ENCODE peak calls at places on chromosomes 1 and 21, in seven cellular contexts. One of them, this sample, is unnamed.
A peak's percentile ranks its signal among the peaks of the same experiment; 100 is the strongest.

GRCh38 chr1:32339363-32339978 is 3.4 kb upstream of the MARCKSL1 start:
- DNase-seq in HCT116: no peak
- DNase-seq in SK-N-SH: no peak
- DNase-seq in GM12878: no peak
- DNase-seq in HepG2: no peak
- DNase-seq in K562: peak; percentile 47
- DNase-seq in H1: no peak
- DNase-seq in this sample: no peak

GRCh38 chr1:169576241-169576933 is 9.9 kb downstream of the F5 start:
- DNase-seq in H1: no peak
- DNase-seq in K562: no peak
- DNase-seq in SK-N-SH: no peak
- DNase-seq in GM12878: no peak
- DNase-seq in HepG2: peak; percentile 69
- DNase-seq in HCT116: no peak
- DNase-seq in this sample: no peak

GRCh38 chr1:147109041-147109440 is 63.2 kb downstream of the PRKAB2 start:
- DNase-seq in HepG2: no peak
- DNase-seq in HCT116: no peak
- DNase-seq in K562: no peak
- DNase-seq in GM12878: peak; percentile 2
- DNase-seq in SK-N-SH: no peak
- DNase-seq in H1: no peak
- DNase-seq in this sample: no peak

GRCh38 chr1:85200870-85201339 is at the start of gene SYDE2:
- DNase-seq in H1: peak; percentile 46
- DNase-seq in HepG2: peak; percentile 67
- DNase-seq in HCT116: no peak
- DNase-seq in GM12878: no peak
- DNase-seq in SK-N-SH: peak; percentile 74
- DNase-seq in K562: peak; percentile 92
- DNase-seq in this sample: peak; percentile 70

GRCh38 chr1:67785847-67786753 is 47.2 kb downstream of the GNG12 start:
- DNase-seq in K562: no peak
- DNase-seq in SK-N-SH: no peak
- DNase-seq in HepG2: no peak
- DNase-seq in GM12878: no peak
- DNase-seq in HCT116: no peak
- DNase-seq in H1: no peak
- DNase-seq in this sample: no peak

GRCh38 chr1:48105167-48105566 is 108.0 kb upstream of the TRABD2B start:
- DNase-seq in H1: no peak
- DNase-seq in SK-N-SH: no peak
- DNase-seq in HepG2: no peak
- DNase-seq in HCT116: no peak
- DNase-seq in K562: no peak
- DNase-seq in GM12878: no peak
- DNase-seq in this sample: peak; percentile 18

GRCh38 chr1:20717452-20718342 is at the start of gene KIF17:
- DNase-seq in HCT116: no peak
- DNase-seq in H1: no peak
- DNase-seq in SK-N-SH: peak; percentile 93
- DNase-seq in K562: peak; percentile 87
- DNase-seq in GM12878: no peak
- DNase-seq in HepG2: no peak
- DNase-seq in this sample: peak; percentile 74

GRCh38 chr21:42505090-42505726 is 8.4 kb upstream of the SLC37A1 start:
- DNase-seq in GM12878: peak; percentile 72
- DNase-seq in H1: no peak
- DNase-seq in K562: no peak
- DNase-seq in SK-N-SH: no peak
- DNase-seq in HepG2: no peak
- DNase-seq in HCT116: no peak
- DNase-seq in this sample: no peak

GRCh38 chr1:111723091-111723806 is 15.9 kb downstream of the INKA2 start:
- DNase-seq in HCT116: no peak
- DNase-seq in HepG2: no peak
- DNase-seq in GM12878: no peak
- DNase-seq in H1: no peak
- DNase-seq in SK-N-SH: no peak
- DNase-seq in K562: no peak
- DNase-seq in this sample: no peak

GRCh38 chr1:241697640-241698018 is 45.5 kb downstream of the WDR64 start:
- DNase-seq in HepG2: no peak
- DNase-seq in SK-N-SH: no peak
- DNase-seq in H1: no peak
- DNase-seq in HCT116: no peak
- DNase-seq in K562: no peak
- DNase-seq in GM12878: no peak
- DNase-seq in this sample: no peak

GRCh38 chr1:241702436-241702835 is 50.4 kb downstream of the WDR64 start:
- DNase-seq in H1: no peak
- DNase-seq in HepG2: no peak
- DNase-seq in HCT116: no peak
- DNase-seq in GM12878: no peak
- DNase-seq in SK-N-SH: no peak
- DNase-seq in K562: no peak
- DNase-seq in this sample: no peak

GRCh38 chr1:241703001-241703400 is 50.9 kb downstream of the WDR64 start:
- DNase-seq in H1: no peak
- DNase-seq in HepG2: no peak
- DNase-seq in GM12878: no peak
- DNase-seq in SK-N-SH: no peak
- DNase-seq in HCT116: no peak
- DNase-seq in K562: no peak
- DNase-seq in this sample: no peak

GRCh38 chr1:241698177-241698576 is 46.1 kb downstream of the WDR64 start:
- DNase-seq in HepG2: no peak
- DNase-seq in GM12878: no peak
- DNase-seq in H1: no peak
- DNase-seq in HCT116: no peak
- DNase-seq in SK-N-SH: no peak
- DNase-seq in K562: peak; percentile 77
- DNase-seq in this sample: no peak

GRCh38 chr1:241701483-241702290 is 49.6 kb downstream of the WDR64 start:
- DNase-seq in GM12878: no peak
- DNase-seq in H1: no peak
- DNase-seq in SK-N-SH: no peak
- DNase-seq in K562: peak; percentile 33
- DNase-seq in HepG2: no peak
- DNase-seq in HCT116: no peak
- DNase-seq in this sample: no peak
- TF ChIP-seq JUND in GM12878: no peak
- TF ChIP-seq JUND in H1: no peak
- TF ChIP-seq JUND in SK-N-SH: no peak
- TF ChIP-seq JUND in K562: no peak
- TF ChIP-seq JUND in HepG2: no peak
- TF ChIP-seq JUND in HCT116: no peak
- TF ChIP-seq JUND in this sample: no peak

GRCh38 chr21:27129215-27129614 is 162.3 kb upstream of the ADAMTS5 start:
- DNase-seq in GM12878: no peak
- DNase-seq in H1: no peak
- DNase-seq in SK-N-SH: no peak
- DNase-seq in K562: no peak
- DNase-seq in HepG2: no peak
- DNase-seq in HCT116: no peak
- DNase-seq in this sample: no peak

GRCh38 chr21:27129694-27130093 is 162.8 kb upstream of the ADAMTS5 start:
- DNase-seq in H1: no peak
- DNase-seq in SK-N-SH: no peak
- DNase-seq in K562: no peak
- DNase-seq in HepG2: no peak
- DNase-seq in GM12878: no peak
- DNase-seq in HCT116: no peak
- DNase-seq in this sample: no peak

GRCh38 chr21:27134513-27134912 is 167.6 kb upstream of the ADAMTS5 start:
- DNase-seq in HCT116: no peak
- DNase-seq in H1: no peak
- DNase-seq in K562: no peak
- DNase-seq in SK-N-SH: peak; percentile 43
- DNase-seq in HepG2: no peak
- DNase-seq in GM12878: no peak
- DNase-seq in this sample: peak; percentile 35

GRCh38 chr21:27130152-27130551 is 163.3 kb upstream of the ADAMTS5 start:
- DNase-seq in HepG2: no peak
- DNase-seq in K562: no peak
- DNase-seq in GM12878: no peak
- DNase-seq in H1: no peak
- DNase-seq in HCT116: no peak
- DNase-seq in SK-N-SH: no peak
- DNase-seq in this sample: no peak

DNA sequence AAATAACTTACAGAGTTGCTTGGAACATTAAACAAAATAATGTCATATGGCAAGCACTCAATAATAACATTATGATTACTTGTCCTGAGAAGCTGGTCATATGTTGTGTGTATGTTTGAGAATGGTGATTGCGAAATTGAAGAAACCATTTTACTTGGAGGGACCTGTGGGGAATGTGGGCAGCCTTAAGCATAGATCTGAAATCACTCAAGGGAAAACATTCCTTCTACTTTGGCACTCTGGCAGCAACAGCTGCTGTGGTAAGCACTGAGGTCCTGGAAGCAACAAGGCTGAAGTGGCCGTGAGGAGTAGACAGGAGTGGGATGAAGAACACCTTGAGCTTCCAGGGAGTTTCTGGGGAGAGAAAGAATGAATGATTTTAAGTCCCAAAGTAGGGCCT is 165.4 kb upstream of the ADAMTS5 start:
- DNase-seq in HepG2: no peak
- DNase-seq in K562: no peak
- DNase-seq in H1: no peak
- DNase-seq in HCT116: no peak
- DNase-seq in SK-N-SH: no peak
- DNase-seq in GM12878: no peak
- DNase-seq in this sample: no peak
- TF ChIP-seq JUND in HepG2: no peak
- TF ChIP-seq JUND in K562: no peak
- TF ChIP-seq JUND in H1: no peak
- TF ChIP-seq JUND in HCT116: no peak
- TF ChIP-seq JUND in SK-N-SH: no peak
- TF ChIP-seq JUND in GM12878: no peak
- TF ChIP-seq JUND in this sample: no peak

GRCh38 chr1:15705184-15705566 is 21.1 kb downstream of the PLEKHM2 start:
- DNase-seq in K562: no peak
- DNase-seq in GM12878: no peak
- DNase-seq in HepG2: no peak
- DNase-seq in H1: no peak
- DNase-seq in HCT116: no peak
- DNase-seq in SK-N-SH: no peak
- DNase-seq in this sample: no peak
- TF ChIP-seq JUND in K562: no peak
- TF ChIP-seq JUND in GM12878: no peak
- TF ChIP-seq JUND in HepG2: no peak
- TF ChIP-seq JUND in H1: no peak
- TF ChIP-seq JUND in HCT116: no peak
- TF ChIP-seq JUND in SK-N-SH: no peak
- TF ChIP-seq JUND in this sample: no peak

GRCh38 chr1:216626394-216627067 is 96.7 kb downstream of the ESRRG start:
- DNase-seq in K562: no peak
- DNase-seq in H1: no peak
- DNase-seq in SK-N-SH: no peak
- DNase-seq in HCT116: no peak
- DNase-seq in HepG2: no peak
- DNase-seq in GM12878: no peak
- DNase-seq in this sample: no peak
- TF ChIP-seq JUND in K562: no peak
- TF ChIP-seq JUND in H1: no peak
- TF ChIP-seq JUND in SK-N-SH: peak; percentile 85
- TF ChIP-seq JUND in HCT116: no peak
- TF ChIP-seq JUND in HepG2: no peak
- TF ChIP-seq JUND in GM12878: no peak
- TF ChIP-seq JUND in this sample: no peak

GRCh38 chr1:153790282-153790995 is 15.2 kb downstream of the SLC27A3 start:
- DNase-seq in SK-N-SH: no peak
- DNase-seq in GM12878: no peak
- DNase-seq in K562: no peak
- DNase-seq in HCT116: no peak
- DNase-seq in H1: no peak
- DNase-seq in HepG2: no peak
- DNase-seq in this sample: no peak
- TF ChIP-seq JUND in SK-N-SH: no peak
- TF ChIP-seq JUND in GM12878: no peak
- TF ChIP-seq JUND in K562: no peak
- TF ChIP-seq JUND in HCT116: no peak
- TF ChIP-seq JUND in H1: no peak
- TF ChIP-seq JUND in HepG2: no peak
- TF ChIP-seq JUND in this sample: no peak

GRCh38 chr1:55286851-55287602 is 71.9 kb upstream of the USP24 start:
- DNase-seq in H1: no peak
- DNase-seq in GM12878: no peak
- DNase-seq in HepG2: no peak
- DNase-seq in HCT116: no peak
- DNase-seq in SK-N-SH: no peak
- DNase-seq in K562: no peak
- DNase-seq in this sample: no peak
- TF ChIP-seq JUND in H1: no peak
- TF ChIP-seq JUND in GM12878: no peak
- TF ChIP-seq JUND in HepG2: no peak
- TF ChIP-seq JUND in HCT116: no peak
- TF ChIP-seq JUND in SK-N-SH: no peak
- TF ChIP-seq JUND in K562: no peak
- TF ChIP-seq JUND in this sample: no peak

GRCh38 chr1:218165687-218166088 is 119.4 kb upstream of the RRP15 start:
- DNase-seq in H1: no peak
- DNase-seq in GM12878: no peak
- DNase-seq in HCT116: no peak
- DNase-seq in SK-N-SH: no peak
- DNase-seq in K562: no peak
- DNase-seq in HepG2: no peak
- DNase-seq in this sample: no peak

DNA sequence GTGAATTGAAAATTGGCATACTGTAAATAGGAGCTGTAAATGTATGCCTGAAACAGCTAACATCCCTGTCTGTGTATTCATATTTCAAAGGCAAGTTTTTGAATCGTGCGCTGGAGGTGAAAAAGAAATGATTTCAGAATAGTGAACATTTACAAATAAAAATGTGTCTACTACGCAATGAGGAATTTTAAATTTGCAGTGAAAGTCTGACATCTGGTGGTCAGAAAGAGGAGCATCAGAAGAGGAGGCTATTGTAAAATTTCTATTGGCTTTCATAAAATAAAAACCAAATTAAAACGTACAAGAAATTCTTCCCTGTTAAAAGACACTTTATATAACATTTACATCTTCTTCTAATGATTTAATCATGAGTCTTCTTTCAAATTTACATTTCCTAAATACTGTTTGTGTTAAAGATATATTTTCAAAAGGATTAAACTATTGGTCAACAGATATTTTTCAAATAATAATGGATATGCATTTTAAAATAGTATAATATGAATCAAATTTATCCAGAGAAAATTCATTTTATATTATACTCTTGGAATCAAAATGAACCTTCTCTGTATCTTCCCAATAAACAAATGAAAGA is 113.7 kb upstream of the RRP15 start:
- DNase-seq in K562: peak; percentile 42
- DNase-seq in GM12878: no peak
- DNase-seq in HCT116: peak; percentile 24
- DNase-seq in HepG2: peak; percentile 12
- DNase-seq in H1: no peak
- DNase-seq in SK-N-SH: peak; percentile 35
- DNase-seq in this sample: peak; percentile 71
- TF ChIP-seq JUND in K562: no peak
- TF ChIP-seq JUND in GM12878: no peak
- TF ChIP-seq JUND in HCT116: no peak
- TF ChIP-seq JUND in HepG2: no peak
- TF ChIP-seq JUND in H1: no peak
- TF ChIP-seq JUND in SK-N-SH: no peak
- TF ChIP-seq JUND in this sample: no peak

GRCh38 chr21:45570071-45570470 is 27.8 kb upstream of the SLC19A1 start:
- DNase-seq in HCT116: no peak
- DNase-seq in K562: no peak
- DNase-seq in H1: no peak
- DNase-seq in GM12878: no peak
- DNase-seq in HepG2: no peak
- DNase-seq in SK-N-SH: no peak
- DNase-seq in this sample: no peak
- TF ChIP-seq JUND in HCT116: no peak
- TF ChIP-seq JUND in K562: no peak
- TF ChIP-seq JUND in H1: no peak
- TF ChIP-seq JUND in GM12878: no peak
- TF ChIP-seq JUND in HepG2: no peak
- TF ChIP-seq JUND in SK-N-SH: no peak
- TF ChIP-seq JUND in this sample: no peak

This sample was measured in T47D.